ENCODE peak calls at places on chromosomes 3 and 15, in six cellular contexts. V, G, J, K, I and C are unnamed samples.

GRCh38 chr15:44441095-44441501 is 13.7 kb downstream of the CTDSPL2 start:
- DNase-seq in G (no peak), J (no peak), I (no peak), K (no peak), V (no peak), C (no peak)

GRCh38 chr3:78645628-78646310 is 1122.0 kb downstream of the ROBO1 start:
- DNase-seq in J (no peak), G (no peak), K (no peak), I (no peak), V (peak; percentile 28), C (no peak)

GRCh38 chr15:28956491-28956890 is 70.7 kb downstream of the APBA2 start:
- DNase-seq in V (no peak), K (no peak), I (no peak), G (no peak), J (no peak), C (peak; percentile 21)

GRCh38 chr3:136932518-136932917 is 25.3 kb upstream of the IL20RB start:
- DNase-seq in G (no peak), K (no peak), V (no peak), I (no peak), J (no peak), C (no peak)

GRCh38 chr3:42652611-42653302 is 740 bp upstream of the ZBTB47 start:
- DNase-seq in I (peak; percentile 72), J (no peak), K (peak; percentile 30), G (peak; percentile 54), V (peak; percentile 69), C (peak; percentile 91)

GRCh38 chr3:148330486-148330885 is 367.2 kb upstream of the AGTR1 start:
- DNase-seq in I (no peak), K (no peak), G (no peak), J (no peak), V (no peak), C (no peak)

GRCh38 chr3:173750591-173750990 is 353.0 kb downstream of the NLGN1 start:
- DNase-seq in G (no peak), V (no peak), J (no peak), K (no peak), I (no peak), C (no peak)

GRCh38 chr3:133412511-133413165 is 12.8 kb downstream of the BFSP2 start:
- DNase-seq in G (no peak), I (no peak), J (no peak), K (no peak), V (no peak), C (no peak)

GRCh38 chr3:71208273-71209095 is 375.0 kb downstream of the FOXP1 start:
- DNase-seq in J (no peak), I (peak; percentile 19), G (no peak), K (no peak), V (no peak), C (no peak)

GRCh38 chr3:45664558-45664957 is 24.6 kb upstream of the SACM1L start:
- DNase-seq in G (no peak), K (peak; percentile 48), V (no peak), I (peak; percentile 53), J (peak; percentile 48), C (peak; percentile 86)

GRCh38 chr15:28888900-28889299 is 3.1 kb downstream of the APBA2 start:
- DNase-seq in J (no peak), I (no peak), G (no peak), V (no peak), K (no peak), C (peak; percentile 69)

GRCh38 chr3:167110906-167111305 is 269.2 kb downstream of the ZBBX start:
- DNase-seq in G (no peak), I (no peak), K (no peak), J (no peak), V (no peak), C (no peak)

GRCh38 chr15:57923311-57923710 is 142.2 kb downstream of the ALDH1A2 start:
- DNase-seq in V (no peak), K (no peak), I (peak; percentile 17), J (no peak), G (no peak), C (no peak)

GRCh38 chr3:71503525-71504249 is 79.8 kb downstream of the FOXP1 start:
- DNase-seq in I (no peak), G (no peak), V (no peak), J (no peak), K (no peak), C (no peak)

GRCh38 chr3:53170325-53171108 is 9.5 kb downstream of the PRKCD start:
- DNase-seq in G (no peak), I (peak; percentile 75), K (peak; percentile 70), V (no peak), J (no peak), C (peak; percentile 89)

GRCh38 chr3:4824948-4825325 is 154.3 kb upstream of the BHLHE40 start:
- DNase-seq in G (no peak), V (peak; percentile 13), J (no peak), I (no peak), K (no peak), C (no peak)

GRCh38 chr3:72372161-72372560 is 476.1 kb downstream of the SHQ1 start:
- DNase-seq in I (no peak), V (no peak), G (no peak), K (no peak), J (no peak), C (no peak)

GRCh38 chr15:51776952-51777574 is 25.7 kb downstream of the TMOD2 start:
- DNase-seq in K (peak; percentile 34), V (peak; percentile 64), J (peak; percentile 30), I (peak; percentile 69), G (no peak), C (no peak)

GRCh38 chr3:126293370-126294082 is 63.7 kb downstream of the KLF15 start:
- DNase-seq in K (no peak), G (no peak), V (no peak), I (no peak), J (no peak), C (no peak)

GRCh38 chr3:144011251-144011799 is 39.7 kb downstream of the DIPK2A start:
- DNase-seq in I (no peak), J (no peak), G (no peak), K (no peak), V (no peak), C (no peak)

DNA sequence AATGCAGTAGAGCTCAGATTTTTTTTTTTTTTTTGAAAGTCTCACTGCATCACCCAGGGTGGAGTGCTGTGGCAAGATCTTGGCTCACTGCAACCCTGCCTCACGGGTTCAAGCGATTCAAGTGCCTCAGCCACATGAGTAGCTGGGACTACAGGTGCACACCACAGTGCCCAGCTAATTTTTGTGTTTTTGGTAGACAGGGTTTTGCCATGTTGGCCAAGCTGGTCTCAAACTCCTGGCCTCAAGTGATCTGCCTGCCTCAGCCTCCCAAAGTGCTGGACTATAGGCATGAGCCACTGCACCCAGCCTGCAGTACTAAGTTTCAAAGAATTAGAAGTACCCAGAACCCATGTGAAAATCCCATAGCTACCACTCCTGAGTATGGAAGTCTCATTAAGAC is 14.5 kb downstream of the TRIM59 start:
- DNase-seq in V (no peak), J (no peak), K (no peak), G (no peak), I (no peak), C (no peak)
- TF ChIP-seq POLR2A in V (no peak), J (peak; percentile 36), K (no peak), G (no peak), I (no peak), C (no peak)

GRCh38 chr3:197012021-197012883 is 17.4 kb downstream of the MELTF start:
- DNase-seq in V (no peak), J (no peak), I (no peak), K (no peak), G (no peak), C (no peak)
- TF ChIP-seq POLR2AphosphoS5 in V (no peak), J (no peak), I (no peak), K (no peak), G (no peak), C (no peak)

GRCh38 chr15:40085225-40085624 is 23.5 kb downstream of the BMF start:
- DNase-seq in I (no peak), V (no peak), J (no peak), K (no peak), G (no peak), C (peak; percentile 49)

GRCh38 chr15:40087095-40087805 is 21.4 kb downstream of the BMF start:
- DNase-seq in I (no peak), V (no peak), G (no peak), K (no peak), J (no peak), C (peak; percentile 37)

GRCh38 chr15:40088929-40089755 is 19.5 kb downstream of the BMF start:
- DNase-seq in J (no peak), G (no peak), V (no peak), K (no peak), I (no peak), C (peak; percentile 55)

GRCh38 chr15:40090774-40091455 is 17.8 kb downstream of the BMF start:
- DNase-seq in I (no peak), J (no peak), K (no peak), G (no peak), V (no peak), C (peak; percentile 62)

DNA sequence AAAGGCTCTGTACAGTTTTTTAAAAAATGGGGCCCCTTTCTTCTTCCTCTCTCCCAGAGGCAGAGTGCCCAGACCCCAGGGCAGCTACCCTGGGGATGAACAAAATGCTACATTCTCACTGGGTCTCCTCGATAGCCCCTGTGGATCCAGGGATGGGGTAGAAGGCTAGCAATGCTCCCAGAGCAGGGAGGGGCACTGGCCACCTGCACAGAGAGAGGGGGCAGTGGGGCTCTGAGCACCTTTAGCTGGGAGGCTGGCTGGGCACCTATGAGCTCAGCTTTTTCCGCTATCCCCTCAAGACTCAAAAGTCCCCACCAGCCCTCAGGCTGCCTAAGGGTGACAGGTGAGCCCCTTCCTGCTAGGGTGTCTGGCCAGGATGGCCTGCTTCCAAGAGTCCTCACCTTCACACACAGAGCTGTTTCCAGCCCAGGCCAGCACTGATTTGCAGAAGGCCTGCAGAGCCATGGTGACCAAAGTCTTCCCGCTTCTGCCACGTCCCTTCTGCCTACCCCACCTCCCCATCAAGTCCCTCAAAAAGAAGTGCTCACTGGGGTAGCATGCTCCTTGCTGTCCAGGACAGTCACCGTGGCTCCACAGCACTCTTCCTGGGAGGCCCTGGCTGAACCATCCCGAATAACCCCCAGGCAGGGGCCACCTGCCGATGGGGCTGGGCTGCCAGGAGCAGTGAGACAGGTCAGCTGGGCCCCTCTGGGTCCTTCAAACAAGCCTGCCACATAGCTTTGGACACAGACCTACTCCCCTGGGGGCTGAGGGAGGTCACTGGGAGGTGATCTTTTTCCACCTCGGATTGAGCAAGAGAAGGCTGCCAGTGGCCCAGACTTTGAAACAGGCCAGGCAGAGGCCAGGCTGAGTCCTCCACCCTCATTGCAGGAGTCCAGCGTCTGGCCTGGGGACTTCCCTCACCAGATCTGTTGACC is 20.4 kb downstream of the BMF start:
- DNase-seq in K (no peak), J (no peak), I (no peak), V (no peak), G (no peak), C (peak; percentile 68)
- TF ChIP-seq POLR2A in K (no peak), J (peak; percentile 5), I (no peak), V (no peak), G (no peak), C (no peak)

DNA sequence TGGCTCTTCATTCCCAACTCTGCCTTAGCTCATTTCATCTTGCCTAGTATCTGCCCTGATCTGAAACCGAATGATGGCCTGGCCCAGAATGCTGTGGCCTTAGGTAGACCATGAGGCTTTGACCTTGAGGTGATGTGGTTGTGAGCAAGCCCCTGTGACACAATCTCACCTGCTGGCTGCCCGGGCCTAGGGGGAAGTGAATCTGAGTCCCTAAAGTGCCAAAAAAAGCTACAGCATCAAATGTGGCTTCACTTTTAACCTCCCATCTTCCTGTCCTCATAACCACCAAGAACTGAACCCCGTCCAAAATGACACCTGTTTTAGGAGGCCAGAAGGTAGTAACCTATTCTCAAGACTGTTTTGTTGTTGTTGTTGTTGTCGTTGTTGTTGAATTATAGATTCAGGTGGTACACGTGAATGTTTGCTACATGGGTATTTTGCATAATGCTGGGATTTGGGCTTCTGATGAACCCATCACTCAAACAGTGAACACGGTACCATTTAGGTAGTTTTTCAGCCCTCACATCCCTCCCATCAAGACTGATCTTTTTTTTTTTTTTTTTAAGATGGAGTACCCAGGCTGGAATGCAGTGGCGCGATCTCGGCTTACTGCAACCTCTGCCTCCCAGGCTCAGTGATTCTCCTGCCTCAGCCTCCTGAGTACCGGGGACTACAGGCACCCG is 54.6 kb downstream of the MCCC1 start:
- DNase-seq in G (no peak), V (no peak), K (peak; percentile 19), I (peak; percentile 52), J (peak; percentile 23), C (no peak)
- TF ChIP-seq POLR2AphosphoS5 in G (no peak), V (no peak), K (no peak), I (no peak), J (no peak), C (peak; percentile 36)